ENCODE peak calls at places on chromosomes 16 and 17, in six cellular contexts. One of them, this sample, is unnamed.

GRCh38 chr17:57043276-57043675 is 41.8 kb upstream of the AKAP1 start:
- DNase-seq in A549: no peak
- DNase-seq in K562: no peak
- DNase-seq in GM06990: no peak
- DNase-seq in effector memory CD4-positive, alpha-beta T cell: no peak
- DNase-seq in AG04450: no peak
- DNase-seq in this sample: no peak

GRCh38 chr16:57667526-57668258 is 414 bp upstream of the ADGRG3 start:
- DNase-seq in GM06990: no peak
- DNase-seq in K562: peak; percentile 78
- DNase-seq in effector memory CD4-positive, alpha-beta T cell: no peak
- DNase-seq in AG04450: no peak
- DNase-seq in A549: peak; percentile 54
- DNase-seq in this sample: no peak

GRCh38 chr16:46582313-46582712 is 38.9 kb downstream of the SHCBP1 start:
- DNase-seq in A549: no peak
- DNase-seq in effector memory CD4-positive, alpha-beta T cell: no peak
- DNase-seq in GM06990: no peak
- DNase-seq in AG04450: no peak
- DNase-seq in K562: no peak
- DNase-seq in this sample: no peak

GRCh38 chr17:47998044-47998443 is 27.1 kb downstream of the CDK5RAP3 start:
- DNase-seq in A549: no peak
- DNase-seq in GM06990: no peak
- DNase-seq in K562: no peak
- DNase-seq in effector memory CD4-positive, alpha-beta T cell: no peak
- DNase-seq in AG04450: no peak
- DNase-seq in this sample: peak; percentile 87

GRCh38 chr16:89402962-89403361 is 87.4 kb downstream of the ANKRD11 start:
- DNase-seq in AG04450: no peak
- DNase-seq in GM06990: no peak
- DNase-seq in effector memory CD4-positive, alpha-beta T cell: no peak
- DNase-seq in K562: no peak
- DNase-seq in A549: no peak
- DNase-seq in this sample: no peak

GRCh38 chr16:87834668-87835473 is 34.4 kb downstream of the SLC7A5 start:
- DNase-seq in K562: no peak
- DNase-seq in AG04450: no peak
- DNase-seq in GM06990: no peak
- DNase-seq in effector memory CD4-positive, alpha-beta T cell: no peak
- DNase-seq in A549: peak; percentile 81
- DNase-seq in this sample: peak; percentile 86

GRCh38 chr16:57956270-57956808 is 14.6 kb downstream of the CNGB1 start:
- DNase-seq in effector memory CD4-positive, alpha-beta T cell: no peak
- DNase-seq in GM06990: no peak
- DNase-seq in AG04450: no peak
- DNase-seq in A549: no peak
- DNase-seq in K562: no peak
- DNase-seq in this sample: no peak

GRCh38 chr16:50371036-50371716 is 2.4 kb upstream of the BRD7 start:
- DNase-seq in GM06990: no peak
- DNase-seq in A549: no peak
- DNase-seq in effector memory CD4-positive, alpha-beta T cell: no peak
- DNase-seq in K562: no peak
- DNase-seq in AG04450: no peak
- DNase-seq in this sample: no peak

GRCh38 chr16:84807776-84808175 is 12.0 kb upstream of the CRISPLD2 start:
- DNase-seq in effector memory CD4-positive, alpha-beta T cell: no peak
- DNase-seq in A549: no peak
- DNase-seq in K562: no peak
- DNase-seq in AG04450: no peak
- DNase-seq in GM06990: no peak
- DNase-seq in this sample: no peak

GRCh38 chr16:12601290-12601900 is 202.3 kb downstream of the CPPED1 start:
- DNase-seq in K562: no peak
- DNase-seq in effector memory CD4-positive, alpha-beta T cell: no peak
- DNase-seq in A549: no peak
- DNase-seq in AG04450: no peak
- DNase-seq in GM06990: no peak
- DNase-seq in this sample: no peak

GRCh38 chr17:17107281-17107680 is 65.0 kb downstream of the MPRIP start:
- DNase-seq in AG04450: no peak
- DNase-seq in A549: no peak
- DNase-seq in GM06990: no peak
- DNase-seq in effector memory CD4-positive, alpha-beta T cell: no peak
- DNase-seq in K562: no peak
- DNase-seq in this sample: no peak

GRCh38 chr16:30651124-30652004 is 604 bp downstream of the PRR14 start:
- DNase-seq in K562: peak; percentile 88
- DNase-seq in A549: peak; percentile 73
- DNase-seq in GM06990: peak; percentile 88
- DNase-seq in effector memory CD4-positive, alpha-beta T cell: peak; percentile 82
- DNase-seq in AG04450: no peak
- DNase-seq in this sample: peak; percentile 74

GRCh38 chr17:19787733-19788357 is 39.7 kb upstream of the ALDH3A1 start:
- DNase-seq in effector memory CD4-positive, alpha-beta T cell: no peak
- DNase-seq in K562: no peak
- DNase-seq in GM06990: no peak
- DNase-seq in A549: no peak
- DNase-seq in AG04450: no peak
- DNase-seq in this sample: no peak

GRCh38 chr16:54447606-54448440 is 161.2 kb upstream of the IRX3 start:
- DNase-seq in GM06990: no peak
- DNase-seq in AG04450: no peak
- DNase-seq in A549: peak; percentile 49
- DNase-seq in K562: peak; percentile 82
- DNase-seq in effector memory CD4-positive, alpha-beta T cell: no peak
- DNase-seq in this sample: no peak

GRCh38 chr17:64534187-64534586 is 27.4 kb downstream of the CEP95 start:
- DNase-seq in AG04450: no peak
- DNase-seq in A549: peak; percentile 45
- DNase-seq in K562: no peak
- DNase-seq in GM06990: no peak
- DNase-seq in effector memory CD4-positive, alpha-beta T cell: no peak
- DNase-seq in this sample: peak; percentile 23

GRCh38 chr16:35255816-35256215 is 1796.4 kb downstream of the TP53TG3F start:
- DNase-seq in A549: no peak
- DNase-seq in GM06990: no peak
- DNase-seq in effector memory CD4-positive, alpha-beta T cell: no peak
- DNase-seq in K562: no peak
- DNase-seq in AG04450: no peak
- DNase-seq in this sample: no peak

GRCh38 chr17:17859909-17860760 is 23.3 kb upstream of the SREBF1 start:
- DNase-seq in A549: peak; percentile 72
- DNase-seq in AG04450: no peak
- DNase-seq in effector memory CD4-positive, alpha-beta T cell: peak; percentile 56
- DNase-seq in GM06990: peak; percentile 48
- DNase-seq in K562: peak; percentile 75
- DNase-seq in this sample: peak; percentile 60

GRCh38 chr17:74379495-74380085 is 12.3 kb downstream of the GPR142 start:
- DNase-seq in K562: peak; percentile 89
- DNase-seq in AG04450: peak; percentile 27
- DNase-seq in GM06990: peak; percentile 64
- DNase-seq in effector memory CD4-positive, alpha-beta T cell: peak; percentile 83
- DNase-seq in A549: peak; percentile 85
- DNase-seq in this sample: peak; percentile 97

GRCh38 chr17:19304751-19305150 is 57.8 kb downstream of the B9D1 start:
- DNase-seq in GM06990: no peak
- DNase-seq in A549: no peak
- DNase-seq in AG04450: no peak
- DNase-seq in K562: no peak
- DNase-seq in effector memory CD4-positive, alpha-beta T cell: no peak
- DNase-seq in this sample: no peak

GRCh38 chr17:34241062-34241461 is 14.0 kb upstream of the CCL2 start:
- DNase-seq in AG04450: no peak
- DNase-seq in A549: no peak
- DNase-seq in K562: no peak
- DNase-seq in effector memory CD4-positive, alpha-beta T cell: no peak
- DNase-seq in GM06990: no peak
- DNase-seq in this sample: no peak

GRCh38 chr16:13883881-13884280 is 36.1 kb upstream of the ERCC4 start:
- DNase-seq in effector memory CD4-positive, alpha-beta T cell: no peak
- DNase-seq in AG04450: no peak
- DNase-seq in K562: no peak
- DNase-seq in A549: no peak
- DNase-seq in GM06990: no peak
- DNase-seq in this sample: no peak

GRCh38 chr17:63399856-63400255 is 46.2 kb downstream of the CYB561 start:
- DNase-seq in A549: no peak
- DNase-seq in AG04450: no peak
- DNase-seq in effector memory CD4-positive, alpha-beta T cell: no peak
- DNase-seq in GM06990: no peak
- DNase-seq in K562: no peak
- DNase-seq in this sample: no peak

GRCh38 chr17:69358688-69359596 is 32.0 kb upstream of the ABCA5 start:
- DNase-seq in A549: peak; percentile 29
- DNase-seq in K562: peak; percentile 9
- DNase-seq in AG04450: no peak
- DNase-seq in effector memory CD4-positive, alpha-beta T cell: no peak
- DNase-seq in GM06990: peak; percentile 9
- DNase-seq in this sample: peak; percentile 63

GRCh38 chr17:39244600-39245570 is 19.1 kb upstream of the STAC2 start:
- DNase-seq in GM06990: peak; percentile 50
- DNase-seq in K562: peak; percentile 85
- DNase-seq in AG04450: peak; percentile 54
- DNase-seq in effector memory CD4-positive, alpha-beta T cell: peak; percentile 65
- DNase-seq in A549: peak; percentile 91
- DNase-seq in this sample: peak; percentile 89

GRCh38 chr17:81309140-81309858 is 14.2 kb upstream of the SLC38A10 start:
- DNase-seq in GM06990: peak; percentile 62
- DNase-seq in K562: peak; percentile 96
- DNase-seq in A549: peak; percentile 90
- DNase-seq in effector memory CD4-positive, alpha-beta T cell: no peak
- DNase-seq in AG04450: no peak
- DNase-seq in this sample: peak; percentile 86

GRCh38 chr17:68198931-68199836 is 48.7 kb upstream of the AMZ2 start:
- DNase-seq in AG04450: no peak
- DNase-seq in K562: no peak
- DNase-seq in effector memory CD4-positive, alpha-beta T cell: no peak
- DNase-seq in GM06990: peak; percentile 52
- DNase-seq in A549: peak; percentile 58
- DNase-seq in this sample: no peak

GRCh38 chr17:68197091-68197996 is 50.5 kb upstream of the AMZ2 start:
- DNase-seq in effector memory CD4-positive, alpha-beta T cell: no peak
- DNase-seq in K562: peak; percentile 17
- DNase-seq in GM06990: no peak
- DNase-seq in A549: no peak
- DNase-seq in AG04450: no peak
- DNase-seq in this sample: peak; percentile 55

GRCh38 chr17:68195667-68196393 is 52.0 kb upstream of the AMZ2 start:
- DNase-seq in K562: no peak
- DNase-seq in GM06990: no peak
- DNase-seq in effector memory CD4-positive, alpha-beta T cell: no peak
- DNase-seq in A549: no peak
- DNase-seq in AG04450: no peak
- DNase-seq in this sample: peak; percentile 44

GRCh38 chr17:68197997-68198930 is 49.6 kb upstream of the AMZ2 start:
- DNase-seq in effector memory CD4-positive, alpha-beta T cell: no peak
- DNase-seq in A549: no peak
- DNase-seq in K562: no peak
- DNase-seq in GM06990: no peak
- DNase-seq in AG04450: no peak
- DNase-seq in this sample: no peak

GRCh38 chr17:68196394-68197090 is 51.3 kb upstream of the AMZ2 start:
- DNase-seq in effector memory CD4-positive, alpha-beta T cell: no peak
- DNase-seq in A549: no peak
- DNase-seq in GM06990: no peak
- DNase-seq in K562: no peak
- DNase-seq in AG04450: no peak
- DNase-seq in this sample: no peak
- H3K4me3 ChIP-seq in effector memory CD4-positive, alpha-beta T cell: peak overlapping the region; percentile 77
- H3K4me3 ChIP-seq in A549: peak overlapping the region; percentile 43
- H3K4me3 ChIP-seq in GM06990: peak overlapping the region; percentile 42
- H3K4me3 ChIP-seq in K562: no peak overlapping the region
- H3K4me3 ChIP-seq in AG04450: no peak overlapping the region
- H3K4me3 ChIP-seq in this sample: peak overlapping the region; percentile 49

DNA sequence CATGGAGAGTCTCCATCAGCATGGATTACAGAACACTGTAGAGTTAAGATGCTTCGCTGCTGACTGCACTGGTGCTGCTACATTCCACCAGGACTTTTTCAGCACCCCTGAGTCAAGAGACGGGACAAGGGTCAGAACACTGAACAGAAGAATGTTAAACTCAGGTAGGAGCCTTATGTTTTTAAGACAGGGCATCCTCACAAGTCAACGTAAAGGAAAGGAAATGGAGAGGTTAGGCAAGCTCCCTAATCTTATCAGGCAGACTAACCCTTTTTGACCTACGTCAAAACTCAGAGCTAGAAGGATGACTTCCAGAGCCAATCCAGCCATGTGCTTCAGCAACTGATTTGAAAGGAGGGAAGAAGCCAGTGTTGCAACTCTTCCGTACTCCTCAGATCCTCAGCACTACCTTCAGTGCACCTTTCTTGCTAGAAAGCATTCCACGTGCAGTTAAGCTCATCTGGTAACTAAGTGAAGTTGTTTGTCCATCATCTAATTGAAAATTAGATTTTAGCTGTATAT is 46.8 kb downstream of the REXO5 start:
- DNase-seq in A549: no peak
- DNase-seq in GM06990: no peak
- DNase-seq in K562: no peak
- DNase-seq in AG04450: no peak
- DNase-seq in effector memory CD4-positive, alpha-beta T cell: no peak
- DNase-seq in this sample: no peak
- H3K4me3 ChIP-seq in A549: no peak overlapping the region
- H3K4me3 ChIP-seq in GM06990: no peak overlapping the region
- H3K4me3 ChIP-seq in K562: no peak overlapping the region
- H3K4me3 ChIP-seq in AG04450: no peak overlapping the region
- H3K4me3 ChIP-seq in effector memory CD4-positive, alpha-beta T cell: no peak overlapping the region
- H3K4me3 ChIP-seq in this sample: no peak overlapping the region

GRCh38 chr16:72787519-72788268 is 260.2 kb downstream of the ZFHX3 start:
- DNase-seq in A549: no peak
- DNase-seq in AG04450: peak; percentile 56
- DNase-seq in effector memory CD4-positive, alpha-beta T cell: peak; percentile 25
- DNase-seq in GM06990: peak; percentile 40
- DNase-seq in K562: no peak
- DNase-seq in this sample: no peak
- H3K4me3 ChIP-seq in A549: no peak overlapping the region
- H3K4me3 ChIP-seq in AG04450: peak overlapping the region; percentile 67
- H3K4me3 ChIP-seq in effector memory CD4-positive, alpha-beta T cell: peak overlapping the region; percentile 46
- H3K4me3 ChIP-seq in GM06990: peak overlapping the region; percentile 52
- H3K4me3 ChIP-seq in K562: no peak overlapping the region
- H3K4me3 ChIP-seq in this sample: no peak overlapping the region

GRCh38 chr17:15514469-15514868 is 47.0 kb upstream of the CDRT4 start:
- DNase-seq in effector memory CD4-positive, alpha-beta T cell: no peak
- DNase-seq in GM06990: no peak
- DNase-seq in A549: no peak
- DNase-seq in K562: no peak
- DNase-seq in AG04450: no peak
- DNase-seq in this sample: no peak

GRCh38 chr17:15511142-15511541 is 43.7 kb upstream of the CDRT4 start:
- DNase-seq in AG04450: no peak
- DNase-seq in GM06990: no peak
- DNase-seq in A549: no peak
- DNase-seq in effector memory CD4-positive, alpha-beta T cell: no peak
- DNase-seq in K562: no peak
- DNase-seq in this sample: no peak

GRCh38 chr17:15513859-15514446 is 46.5 kb upstream of the CDRT4 start:
- DNase-seq in GM06990: no peak
- DNase-seq in K562: no peak
- DNase-seq in A549: no peak
- DNase-seq in effector memory CD4-positive, alpha-beta T cell: no peak
- DNase-seq in AG04450: no peak
- DNase-seq in this sample: no peak

GRCh38 chr17:15512310-15512709 is 44.9 kb upstream of the CDRT4 start:
- DNase-seq in effector memory CD4-positive, alpha-beta T cell: no peak
- DNase-seq in GM06990: no peak
- DNase-seq in A549: no peak
- DNase-seq in K562: no peak
- DNase-seq in AG04450: no peak
- DNase-seq in this sample: no peak

GRCh38 chr17:15513058-15513858 is 45.8 kb upstream of the CDRT4 start:
- DNase-seq in K562: no peak
- DNase-seq in GM06990: no peak
- DNase-seq in AG04450: no peak
- DNase-seq in A549: no peak
- DNase-seq in effector memory CD4-positive, alpha-beta T cell: no peak
- DNase-seq in this sample: no peak
- H3K4me3 ChIP-seq in K562: no peak overlapping the region
- H3K4me3 ChIP-seq in GM06990: no peak overlapping the region
- H3K4me3 ChIP-seq in AG04450: no peak overlapping the region
- H3K4me3 ChIP-seq in A549: no peak overlapping the region
- H3K4me3 ChIP-seq in effector memory CD4-positive, alpha-beta T cell: no peak overlapping the region
- H3K4me3 ChIP-seq in this sample: no peak overlapping the region

This sample was measured in WERI-Rb-1.